ENCODE peak calls at places on chromosome 2, in seven cellular contexts. O, S, Z, A, F, B and X are unnamed samples.

GRCh38 chr2:110870545-110870944 is 138.2 kb downstream of the ACOXL start:
- DNase-seq in O (no peak), S (no peak), Z (no peak), A (no peak), F (no peak), B (no peak), X (no peak)

GRCh38 chr2:239009001-239009961 is 161.4 kb downstream of the TWIST2 start:
- DNase-seq in O (no peak), S (no peak), Z (no peak), A (peak; percentile 47), F (no peak), B (peak; percentile 50), X (no peak)

GRCh38 chr2:131132729-131133128 is 27.6 kb downstream of the PLEKHB2 start:
- DNase-seq in O (no peak), S (no peak), Z (no peak), A (no peak), F (no peak), B (no peak), X (no peak)

GRCh38 chr2:168246072-168246482 is 1.3 kb downstream of the STK39 start:
- DNase-seq in O (peak; percentile 59), S (no peak), Z (no peak), A (peak; percentile 48), F (no peak), B (no peak), X (no peak)

GRCh38 chr2:127563458-127564428 is 28.3 kb downstream of the MYO7B start:
- DNase-seq in O (no peak), S (no peak), Z (no peak), A (no peak), F (no peak), B (no peak), X (no peak)

GRCh38 chr2:161586517-161587167 is 37.6 kb upstream of the SLC4A10 start:
- DNase-seq in O (peak; percentile 58), S (no peak), Z (no peak), A (no peak), F (peak; percentile 35), B (no peak), X (no peak)

GRCh38 chr2:196234672-196235071 is 63.3 kb upstream of the STK17B start:
- DNase-seq in O (no peak), S (no peak), Z (no peak), A (no peak), F (peak; percentile 15), B (no peak), X (no peak)

GRCh38 chr2:48572797-48573196 is 42.8 kb downstream of the STON1 start:
- DNase-seq in O (no peak), S (no peak), Z (no peak), A (peak; percentile 95), F (no peak), B (peak; percentile 34), X (no peak)

GRCh38 chr2:191758420-191759199 is 80.7 kb downstream of the NABP1 start:
- DNase-seq in O (no peak), S (peak; percentile 58), Z (peak; percentile 23), A (peak; percentile 70), F (peak; percentile 82), B (peak; percentile 27), X (peak; percentile 9)

GRCh38 chr2:223222397-223222796 is 170.4 kb downstream of the KCNE4 start:
- DNase-seq in O (no peak), S (peak; percentile 16), Z (no peak), A (no peak), F (peak; percentile 92), B (no peak), X (no peak)

GRCh38 chr2:110114007-110114591 is 1.5 kb downstream of the MALL start:
- DNase-seq in O (no peak), S (peak; percentile 70), Z (peak; percentile 65), A (no peak), F (peak; percentile 73), B (no peak), X (no peak)

GRCh38 chr2:61582191-61582590 is 44.0 kb upstream of the XPO1 start:
- DNase-seq in O (no peak), S (no peak), Z (no peak), A (peak; percentile 70), F (no peak), B (no peak), X (no peak)

GRCh38 chr2:128420776-128421175 is 102.1 kb upstream of the HS6ST1 start:
- DNase-seq in O (no peak), S (no peak), Z (no peak), A (no peak), F (no peak), B (no peak), X (no peak)

GRCh38 chr2:174544156-174544555 is 53.4 kb downstream of the WIPF1 start:
- DNase-seq in O (no peak), S (no peak), Z (no peak), A (no peak), F (no peak), B (no peak), X (no peak)

GRCh38 chr2:31812051-31812798 is 198.6 kb downstream of the MEMO1 start:
- DNase-seq in O (no peak), S (peak; percentile 33), Z (no peak), A (no peak), F (peak; percentile 28), B (no peak), X (no peak)

GRCh38 chr2:203534486-203535077 is 519 bp downstream of the RAPH1 start:
- DNase-seq in O (peak; percentile 41), S (no peak), Z (no peak), A (no peak), F (peak; percentile 29), B (no peak), X (no peak)

GRCh38 chr2:11286749-11287148 is 57.7 kb downstream of the ROCK2 start:
- DNase-seq in O (no peak), S (no peak), Z (no peak), A (no peak), F (no peak), B (no peak), X (no peak)

GRCh38 chr2:54657664-54658083 is 65.8 kb upstream of the EML6 start:
- DNase-seq in O (peak; percentile 57), S (peak; percentile 29), Z (peak; percentile 65), A (peak; percentile 47), F (peak; percentile 67), B (peak; percentile 69), X (no peak)

GRCh38 chr2:79437416-79438281 is 75.2 kb upstream of the CTNNA2 start:
- DNase-seq in O (peak; percentile 34), S (no peak), Z (no peak), A (peak; percentile 32), F (peak; percentile 0), B (peak; percentile 18), X (no peak)

GRCh38 chr2:224838335-224838734 is 122.2 kb upstream of the CCDC195 start:
- DNase-seq in O (peak; percentile 47), S (no peak), Z (no peak), A (no peak), F (peak; percentile 58), B (no peak), X (no peak)

GRCh38 chr2:228657807-228658402 is 476.4 kb upstream of the SPHKAP start:
- DNase-seq in O (peak; percentile 70), S (peak; percentile 1), Z (no peak), A (peak; percentile 3), F (peak; percentile 68), B (no peak), X (no peak)

GRCh38 chr2:231129216-231129615 is 4.4 kb upstream of the HTR2B start:
- DNase-seq in O (no peak), S (no peak), Z (no peak), A (no peak), F (no peak), B (no peak), X (no peak)

GRCh38 chr2:15582153-15582552 is 9.5 kb upstream of the DDX1 start:
- DNase-seq in O (no peak), S (no peak), Z (no peak), A (no peak), F (no peak), B (no peak), X (no peak)

GRCh38 chr2:11111811-11112425 is 43.3 kb upstream of the SLC66A3 start:
- DNase-seq in O (no peak), S (no peak), Z (no peak), A (peak; percentile 46), F (no peak), B (no peak), X (no peak)

GRCh38 chr2:232260075-232260474 is 118.5 kb upstream of the ALPP start:
- DNase-seq in O (no peak), S (peak; percentile 53), Z (no peak), A (peak; percentile 34), F (peak; percentile 51), B (peak; percentile 44), X (no peak)

GRCh38 chr2:135219226-135219625 is 167.1 kb downstream of the RAB3GAP1 start:
- DNase-seq in O (no peak), S (no peak), Z (no peak), A (no peak), F (no peak), B (no peak), X (no peak)